ENCODE peak calls at places on chromosomes 12 and 14, in five cellular contexts. N is GM12878, S is A549, H is HepG2, L is K562. Y is an unnamed sample.

GRCh38 chr12:131613186-131613585 is 97.7 kb upstream of the SFSWAP start:
- DNase-seq in N (no peak), S (no peak), H (no peak), L (no peak), Y (no peak)

GRCh38 chr14:21382886-21383847 is 652 bp downstream of the SUPT16H start:
- DNase-seq in N (no peak), S (peak; percentile 58), H (peak; percentile 43), L (peak; percentile 56), Y (peak; percentile 57)

GRCh38 chr12:3218150-3218845 is 141.1 kb downstream of the TSPAN9 start:
- DNase-seq in N (no peak), S (no peak), H (no peak), L (no peak), Y (no peak)

GRCh38 chr12:32444895-32445294 is 45.5 kb downstream of the FGD4 start:
- DNase-seq in N (no peak), S (peak; percentile 83), H (peak; percentile 85), L (peak; percentile 11), Y (no peak)

GRCh38 chr14:32366256-32366655 is 37.2 kb downstream of the AKAP6 start:
- DNase-seq in N (no peak), S (peak; percentile 35), H (no peak), L (no peak), Y (peak; percentile 17)

GRCh38 chr12:104709692-104710435 is 248.2 kb downstream of the SLC41A2 start:
- DNase-seq in N (no peak), S (no peak), H (no peak), L (no peak), Y (no peak)

GRCh38 chr14:73750161-73750901 is 36.1 kb upstream of the PNMA1 start:
- DNase-seq in N (no peak), S (no peak), H (no peak), L (no peak), Y (no peak)

GRCh38 chr12:124386059-124386458 is 91.2 kb downstream of the RFLNA start:
- DNase-seq in N (no peak), S (peak; percentile 64), H (no peak), L (no peak), Y (no peak)

GRCh38 chr12:93848453-93849120 is 171.4 kb downstream of the CRADD start:
- DNase-seq in N (no peak), S (no peak), H (no peak), L (no peak), Y (no peak)

GRCh38 chr12:3203713-3204112 is 126.5 kb downstream of the TSPAN9 start:
- DNase-seq in N (no peak), S (no peak), H (no peak), L (no peak), Y (no peak)

GRCh38 chr12:81962126-81962856 is 203.1 kb upstream of the PPFIA2 start:
- DNase-seq in N (no peak), S (no peak), H (no peak), L (no peak), Y (no peak)

GRCh38 chr12:131511391-131511802 is 199.5 kb upstream of the SFSWAP start:
- DNase-seq in N (peak; percentile 73), S (peak; percentile 14), H (no peak), L (no peak), Y (peak; percentile 34)

GRCh38 chr12:12715459-12716150 is 1.6 kb upstream of the CDKN1B start:
- DNase-seq in N (no peak), S (peak; percentile 12), H (no peak), L (peak; percentile 48), Y (no peak)

GRCh38 chr14:51552768-51553426 is 98.8 kb upstream of the FRMD6 start:
- DNase-seq in N (no peak), S (peak; percentile 36), H (no peak), L (no peak), Y (no peak)

GRCh38 chr12:105986779-105987686 is 151.7 kb downstream of the NUAK1 start:
- DNase-seq in N (no peak), S (no peak), H (no peak), L (no peak), Y (no peak)

GRCh38 chr12:32102234-32102633 is 4.4 kb upstream of the BICD1 start:
- DNase-seq in N (no peak), S (no peak), H (no peak), L (no peak), Y (no peak)

GRCh38 chr12:131346578-131347344 is 364.1 kb upstream of the SFSWAP start:
- DNase-seq in N (no peak), S (no peak), H (no peak), L (no peak), Y (no peak)

GRCh38 chr14:50763386-50764007 is 67.5 kb downstream of the NIN start:
- DNase-seq in N (no peak), S (peak; percentile 63), H (no peak), L (no peak), Y (no peak)

GRCh38 chr14:60974070-60974469 is 6.8 kb downstream of the TRMT5 start:
- DNase-seq in N (no peak), S (no peak), H (no peak), L (no peak), Y (no peak)

GRCh38 chr14:22002860-22003284 is 329.3 kb upstream of the OR4E1 start:
- DNase-seq in N (no peak), S (peak; percentile 56), H (no peak), L (peak; percentile 40), Y (peak; percentile 87)

GRCh38 chr12:42510823-42511222 is 78.7 kb downstream of the PRICKLE1 start:
- DNase-seq in N (no peak), S (no peak), H (no peak), L (no peak), Y (peak; percentile 59)

GRCh38 chr12:46461459-46461858 is 88.9 kb upstream of the SLC38A2 start:
- DNase-seq in N (no peak), S (no peak), H (no peak), L (no peak), Y (no peak)

GRCh38 chr14:104081951-104082464 is 3.5 kb upstream of the ASPG start:
- DNase-seq in N (no peak), S (no peak), H (no peak), L (no peak), Y (no peak)

GRCh38 chr12:102326987-102327386 is 129.4 kb upstream of the PMCH start:
- DNase-seq in N (no peak), S (no peak), H (no peak), L (peak; percentile 16), Y (peak; percentile 3)

GRCh38 chr12:65305346-65305950 is 27.0 kb downstream of the MSRB3 start:
- DNase-seq in N (no peak), S (no peak), H (no peak), L (no peak), Y (no peak)

GRCh38 chr12:11727133-11727664 is 77.7 kb downstream of the ETV6 start:
- DNase-seq in N (peak; percentile 87), S (no peak), H (peak; percentile 56), L (no peak), Y (no peak)

GRCh38 chr12:67630373-67631088 is 18.0 kb upstream of the DYRK2 start:
- DNase-seq in N (peak; percentile 53), S (no peak), H (peak; percentile 10), L (peak; percentile 28), Y (peak; percentile 73)

GRCh38 chr12:45076417-45077031 is 25.6 kb upstream of the DBX2 start:
- DNase-seq in N (no peak), S (no peak), H (no peak), L (no peak), Y (peak; percentile 86)

GRCh38 chr14:87805315-87805723 is 187.7 kb downstream of the GALC start:
- DNase-seq in N (no peak), S (peak; percentile 33), H (peak; percentile 9), L (peak; percentile 21), Y (peak; percentile 76)

GRCh38 chr12:3119192-3119744 is 42.1 kb downstream of the TSPAN9 start:
- DNase-seq in N (no peak), S (no peak), H (no peak), L (no peak), Y (no peak)

GRCh38 chr12:16361142-16361783 is 13.8 kb downstream of the MGST1 start:
- DNase-seq in N (no peak), S (no peak), H (no peak), L (no peak), Y (no peak)

GRCh38 chr12:124994435-124994975 is 1.1 kb downstream of the BRI3BP start:
- DNase-seq in N (no peak), S (peak; percentile 40), H (no peak), L (peak; percentile 61), Y (peak; percentile 49)

GRCh38 chr12:76711241-76711640 is 52.7 kb upstream of the ZDHHC17 start:
- DNase-seq in N (no peak), S (no peak), H (no peak), L (no peak), Y (no peak)

GRCh38 chr12:79634957-79635471 is 55.8 kb downstream of the PAWR start:
- DNase-seq in N (no peak), S (no peak), H (no peak), L (no peak), Y (peak; percentile 68)

GRCh38 chr14:74962059-74962458 is 6.7 kb upstream of the PGF start:
- DNase-seq in N (no peak), S (no peak), H (no peak), L (no peak), Y (no peak)

GRCh38 chr14:89186850-89187376 is 230.1 kb downstream of the FOXN3 start:
- DNase-seq in N (no peak), S (no peak), H (no peak), L (peak; percentile 9), Y (no peak)
- TF ChIP-seq JUNB in N (no peak), S (no peak), H (no peak), L (no peak), Y (no peak)

GRCh38 chr14:95981939-95982338 is 57.2 kb upstream of the C14orf132 start:
- DNase-seq in N (no peak), S (no peak), H (peak; percentile 3), L (no peak), Y (peak; percentile 62)
- TF ChIP-seq JUNB in N (no peak), S (no peak), H (no peak), L (no peak), Y (no peak)

GRCh38 chr14:24133730-24134129 is 2.3 kb upstream of the PSME1 start:
- DNase-seq in N (no peak), S (no peak), H (no peak), L (no peak), Y (no peak)

GRCh38 chr14:24136684-24137528 is 912 bp downstream of the PSME1 start:
- DNase-seq in N (no peak), S (no peak), H (no peak), L (no peak), Y (peak; percentile 13)

GRCh38 chr14:24135834-24136683 is at the start of gene PSME1:
- DNase-seq in N (peak; percentile 75), S (peak; percentile 86), H (peak; percentile 93), L (peak; percentile 91), Y (peak; percentile 96)

GRCh38 chr14:24137529-24138395 is 1.8 kb downstream of the PSME1 start:
- DNase-seq in N (no peak), S (no peak), H (no peak), L (no peak), Y (no peak)

GRCh38 chr14:24135584-24135833 is 485 bp upstream of the PSME1 start:
- DNase-seq in N (no peak), S (no peak), H (no peak), L (no peak), Y (no peak)
- TF ChIP-seq JUNB in N (no peak), S (no peak), H (no peak), L (no peak), Y (no peak)

DNA sequence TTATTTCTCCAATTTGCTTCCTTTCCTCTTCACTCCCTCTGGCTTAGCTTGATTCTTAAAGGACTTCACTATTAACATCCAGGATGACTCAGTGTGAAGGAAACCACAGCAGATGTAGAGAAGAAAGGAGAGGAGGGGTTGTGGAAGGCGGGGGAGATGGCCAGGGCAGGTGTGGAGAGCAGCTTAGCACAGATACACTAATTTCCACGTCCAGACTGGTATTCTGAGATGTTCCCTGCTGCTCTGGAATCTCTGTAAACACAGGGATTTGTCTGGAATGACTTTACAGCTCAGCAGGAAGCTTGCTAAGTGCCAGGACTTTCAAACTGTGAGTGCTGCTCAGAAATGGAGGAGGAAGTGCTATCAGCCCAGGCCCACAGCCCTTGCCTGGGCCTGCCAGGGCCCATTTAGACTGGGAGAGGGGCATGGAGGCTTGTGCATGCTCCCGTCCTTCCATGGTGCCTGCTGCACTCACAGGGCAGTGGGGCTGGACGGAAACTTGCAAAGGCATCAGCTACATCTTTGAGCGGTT is 202.5 kb upstream of the DDHD1 start:
- DNase-seq in N (no peak), S (peak; percentile 40), H (no peak), L (no peak), Y (peak; percentile 88)
- TF ChIP-seq JUNB in N (no peak), S (no peak), H (no peak), L (no peak), Y (no peak)

Y was measured in GM23338.